ENCODE peak calls at places on chromosomes 5 and 9, in six cellular contexts. C is A549, N is Panc1, J is HepG2, H is K562, U is GM23338. P is an unnamed sample.

GRCh38 chr9:31304576-31304975 is 1079.9 kb upstream of the ACO1 start:
- DNase-seq in N (no peak), H (no peak), U (no peak), J (no peak), C (peak), P (no peak)

GRCh38 chr5:112583166-112583565 is 154.5 kb upstream of the APC start:
- DNase-seq in C (no peak), H (no peak), N (no peak), U (no peak), J (no peak), P (no peak)

GRCh38 chr9:33092634-33093033 is 16.2 kb upstream of the SMU1 start:
- DNase-seq in H (no peak), C (no peak), N (no peak), U (no peak), J (no peak), P (no peak)

GRCh38 chr5:132261881-132262845 is 4.7 kb downstream of the PDLIM4 start:
- DNase-seq in C (no peak), U (no peak), J (no peak), N (no peak), H (no peak), P (no peak)

GRCh38 chr5:36300927-36301540 is 668 bp downstream of the RANBP3L start:
- DNase-seq in U (no peak), C (no peak), N (no peak), J (no peak), H (no peak), P (no peak)

GRCh38 chr9:20356392-20357206 is 265.7 kb downstream of the MLLT3 start:
- DNase-seq in U (peak), C (peak), J (peak), N (peak), H (peak), P (peak)

GRCh38 chr9:89891221-89892052 is 286.6 kb downstream of the GADD45G start:
- DNase-seq in H (no peak), C (no peak), N (no peak), J (no peak), U (no peak), P (no peak)

GRCh38 chr9:98373622-98374021 is 118.2 kb upstream of the TBC1D2 start:
- DNase-seq in C (no peak), J (no peak), H (no peak), N (no peak), U (no peak), P (no peak)

GRCh38 chr9:106482733-106483132 is 380.2 kb upstream of the ZNF462 start:
- DNase-seq in H (no peak), U (no peak), C (no peak), J (no peak), N (no peak), P (no peak)

GRCh38 chr9:33166263-33167083 is 663 bp downstream of the B4GALT1 start:
- DNase-seq in J (no peak), C (no peak), N (no peak), H (peak), U (peak), P (no peak)

GRCh38 chr5:135230326-135230925 is 168.6 kb downstream of the MACROH2A1 start:
- DNase-seq in U (no peak), N (no peak), C (no peak), H (peak), J (peak), P (no peak)

GRCh38 chr9:90025816-90026215 is 421.0 kb downstream of the GADD45G start:
- DNase-seq in C (peak), J (no peak), H (no peak), N (no peak), U (no peak), P (no peak)

GRCh38 chr9:116860509-116861120 is 173.5 kb downstream of the TRIM32 start:
- DNase-seq in U (peak), N (peak), C (peak), H (peak), J (peak), P (no peak)

GRCh38 chr9:36082928-36083327 is 46.2 kb downstream of the RECK start:
- DNase-seq in J (no peak), N (no peak), U (no peak), H (no peak), C (no peak), P (no peak)

GRCh38 chr9:83440641-83441040 is 97.6 kb downstream of the FRMD3 start:
- DNase-seq in J (no peak), C (no peak), H (no peak), U (no peak), N (no peak), P (no peak)

GRCh38 chr5:54739371-54739770 is 221.8 kb downstream of the SNX18 start:
- DNase-seq in J (no peak), U (no peak), C (no peak), H (no peak), N (no peak), P (no peak)

GRCh38 chr9:76927540-76928240 is 21.8 kb upstream of the PRUNE2 start:
- DNase-seq in N (no peak), C (no peak), J (no peak), U (no peak), H (no peak), P (no peak)

GRCh38 chr9:133031130-133031422 is 279 bp downstream of the GTF3C5 start:
- DNase-seq in C (no peak), U (peak), H (no peak), N (no peak), J (no peak), P (no peak)

GRCh38 chr5:77987331-77987730 is 211.2 kb upstream of the TBCA start:
- DNase-seq in H (no peak), N (no peak), U (no peak), C (no peak), J (no peak), P (no peak)

GRCh38 chr9:5499889-5500398 is 10.4 kb upstream of the PDCD1LG2 start:
- DNase-seq in H (peak), J (no peak), C (no peak), U (no peak), N (no peak), P (no peak)

GRCh38 chr5:94433393-94434149 is 184.8 kb downstream of the KIAA0825 start:
- DNase-seq in C (no peak), U (no peak), J (peak), N (no peak), H (no peak), P (no peak)

GRCh38 chr5:95809414-95809960 is 13.0 kb downstream of the GLRX start:
- DNase-seq in U (no peak), C (no peak), H (no peak), N (no peak), J (no peak), P (no peak)

GRCh38 chr5:142110046-142110531 is 1.5 kb downstream of the NDFIP1 start:
- DNase-seq in U (no peak), C (peak), J (peak), H (peak), N (no peak), P (peak)

GRCh38 chr5:111132731-111133435 is 40.7 kb downstream of the WDR36 start:
- DNase-seq in U (no peak), J (no peak), H (no peak), C (no peak), N (no peak), P (no peak)

GRCh38 chr5:157384971-157385709 is 74.9 kb upstream of the NIPAL4 start:
- DNase-seq in N (no peak), C (peak), H (no peak), U (peak), J (no peak), P (no peak)

GRCh38 chr9:108180511-108180910 is 675.3 kb downstream of the ACTL7B start:
- DNase-seq in C (no peak), J (no peak), N (no peak), H (no peak), U (no peak), P (no peak)

GRCh38 chr5:93850311-93850710 is 108.9 kb upstream of the POU5F2 start:
- DNase-seq in N (no peak), C (peak), J (no peak), U (no peak), H (no peak), P (no peak)

GRCh38 chr9:100379862-100380261 is 27.1 kb upstream of the TEX10 start:
- DNase-seq in N (peak), H (no peak), U (no peak), J (peak), C (peak), P (no peak)

GRCh38 chr5:174418809-174419522 is 305.4 kb upstream of the MSX2 start:
- DNase-seq in U (peak), N (no peak), J (peak), H (no peak), C (peak), P (no peak)

DNA sequence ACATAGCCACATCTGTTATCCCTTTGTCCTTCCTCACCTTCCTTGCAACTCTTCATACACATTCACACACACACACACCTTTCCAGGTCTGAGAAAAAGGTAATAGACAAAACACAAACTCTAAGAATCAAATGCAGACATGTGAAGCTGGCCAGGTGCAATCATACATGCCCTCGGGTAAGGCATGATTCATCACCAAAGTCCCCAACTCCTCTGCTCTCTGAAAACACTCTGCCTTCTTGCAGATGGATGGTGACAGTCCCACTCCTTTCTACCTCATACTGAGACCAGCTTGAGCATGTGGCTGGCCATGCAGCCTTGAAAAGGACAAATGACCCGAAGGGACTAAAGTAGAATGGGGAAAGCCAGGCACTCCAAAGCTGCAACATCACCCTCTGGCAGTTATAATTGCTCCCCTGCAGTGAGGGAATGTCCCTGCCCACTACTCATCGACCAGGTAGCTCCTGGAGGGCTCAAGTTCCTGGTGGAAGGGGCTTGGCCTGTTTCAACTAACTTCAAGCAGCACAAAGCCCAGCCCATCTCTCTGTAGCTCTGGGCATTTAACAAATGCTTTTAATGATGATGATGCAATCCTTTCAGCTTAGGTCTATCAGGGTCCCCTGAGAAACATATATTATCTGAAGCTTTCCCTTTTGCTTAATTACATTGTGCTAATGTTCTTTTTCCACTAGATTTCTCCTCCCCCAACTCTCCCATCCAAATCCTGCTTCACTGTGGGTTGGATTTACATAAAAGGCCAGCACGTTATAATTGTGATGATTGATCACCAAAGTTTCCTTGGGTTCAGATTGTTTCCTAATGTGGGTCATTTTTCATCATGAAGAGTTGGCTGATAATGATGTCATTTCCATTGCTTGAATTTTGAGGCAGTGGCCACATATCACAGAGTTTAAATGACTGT is 436.6 kb upstream of the SLC30A5 start:
- DNase-seq in C (no peak), N (no peak), J (no peak), H (no peak), U (peak), P (no peak)
- TF ChIP-seq REST in C (no peak), N (no peak), J (no peak), H (no peak), U (no peak), P (no peak)

GRCh38 chr9:93364734-93365426 is 86.6 kb upstream of the FAM120A start:
- DNase-seq in J (no peak), U (no peak), N (no peak), C (no peak), H (no peak), P (no peak)
- TF ChIP-seq REST in J (no peak), U (no peak), N (no peak), C (no peak), H (no peak), P (no peak)

GRCh38 chr5:164346785-164347630 is 841.6 kb downstream of the MAT2B start:
- DNase-seq in N (no peak), C (no peak), H (peak), J (no peak), U (no peak), P (no peak)

GRCh38 chr5:164341056-164341619 is 835.7 kb downstream of the MAT2B start:
- DNase-seq in J (no peak), N (no peak), C (no peak), U (peak), H (peak), P (no peak)

GRCh38 chr5:164345853-164346252 is 840.4 kb downstream of the MAT2B start:
- DNase-seq in C (no peak), N (no peak), U (no peak), H (peak), J (no peak), P (no peak)

GRCh38 chr5:164350236-164350635 is 844.8 kb downstream of the MAT2B start:
- DNase-seq in U (no peak), H (no peak), J (no peak), N (no peak), C (no peak), P (no peak)

DNA sequence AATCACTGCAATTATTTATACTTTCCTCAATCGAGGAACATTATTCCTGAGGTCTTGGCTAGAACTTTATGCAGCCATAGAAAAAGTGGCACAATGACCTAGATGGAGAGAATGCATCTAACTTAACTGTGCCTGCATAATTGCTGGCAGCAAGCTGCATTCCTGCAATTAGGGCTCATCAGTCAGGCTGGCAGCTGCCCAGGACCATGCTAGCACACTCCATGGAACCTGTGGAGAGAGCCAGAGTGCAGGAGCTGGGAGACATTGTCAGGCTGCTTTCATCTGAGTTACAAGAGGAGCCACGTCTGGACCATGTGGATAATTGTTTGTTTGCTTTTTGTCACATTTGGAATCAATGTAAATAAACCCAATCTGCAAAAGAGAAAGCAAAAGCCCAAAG is 839.8 kb downstream of the MAT2B start:
- DNase-seq in J (no peak), U (no peak), N (no peak), C (no peak), H (no peak), P (no peak)
- TF ChIP-seq REST in J (no peak), U (no peak), N (no peak), C (no peak), H (no peak), P (no peak)

GRCh38 chr9:134214395-134214765 is 50.0 kb upstream of the RNU6ATAC start:
- DNase-seq in H (no peak), C (no peak), N (no peak), U (no peak), J (peak), P (no peak)
- TF ChIP-seq REST in H (no peak), C (no peak), N (no peak), U (no peak), J (no peak), P (no peak)

DNA sequence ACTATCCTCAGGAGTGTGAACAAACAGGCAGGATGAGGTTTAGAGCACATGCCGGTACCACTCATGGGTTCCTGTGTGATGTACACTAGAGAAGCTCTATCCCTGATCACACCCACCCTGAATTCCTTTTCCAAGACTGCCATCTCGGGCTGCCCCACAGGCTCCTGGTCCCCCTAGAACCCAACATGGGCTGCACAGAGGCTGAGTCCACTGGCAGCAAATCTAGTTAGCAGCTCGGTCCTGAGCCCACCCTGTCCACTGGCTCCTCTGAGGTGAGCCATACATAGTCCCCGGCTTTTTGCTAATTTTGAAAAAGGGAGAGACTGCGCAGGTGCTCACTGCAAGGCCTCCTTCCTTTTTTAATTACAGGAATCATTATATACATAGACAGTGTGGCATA is 227.0 kb downstream of the FSTL4 start:
- DNase-seq in J (no peak), N (no peak), C (no peak), H (no peak), U (no peak), P (no peak)
- TF ChIP-seq REST in J (no peak), N (no peak), C (no peak), H (no peak), U (no peak), P (no peak)

DNA sequence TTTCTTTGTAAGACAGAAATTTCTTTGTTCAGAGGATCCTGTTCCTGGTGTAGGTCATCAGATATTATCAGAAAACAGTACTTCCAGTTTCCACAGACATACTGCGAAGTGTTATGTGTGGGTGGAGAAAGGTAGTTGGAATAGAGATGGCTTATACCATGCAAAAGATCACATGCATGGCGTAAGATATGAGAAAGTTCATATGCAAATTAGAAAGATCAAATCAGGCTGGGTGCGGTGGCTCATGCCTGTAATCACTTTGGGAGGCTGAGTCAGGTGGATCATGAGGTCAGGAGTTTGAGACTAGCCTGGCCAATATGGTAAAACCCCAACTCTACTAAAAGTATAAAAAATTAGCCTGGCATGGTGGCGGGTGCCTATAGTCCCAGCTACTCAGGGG is 65.2 kb upstream of the GLIS3 start:
- DNase-seq in C (no peak), U (no peak), N (no peak), J (no peak), H (no peak), P (no peak)
- TF ChIP-seq REST in C (no peak), U (no peak), N (no peak), J (no peak), H (no peak), P (no peak)

GRCh38 chr5:7393921-7394799 is 1.8 kb upstream of the ADCY2 start:
- DNase-seq in C (no peak), U (no peak), N (no peak), H (no peak), J (no peak), P (no peak)
- TF ChIP-seq REST in C (no peak), U (no peak), N (no peak), H (no peak), J (no peak), P (no peak)